ENCODE peak calls at places on chromosomes 16 and 17, in five cellular contexts. F, V, C, B and E are unnamed samples.

GRCh38 chr17:39608601-39609000 is 881 bp upstream of the NEUROD2 start:
- DNase-seq in B (no peak), V (no peak), F (no peak), C (no peak), E (no peak)

GRCh38 chr17:38742431-38743308 is 5.5 kb downstream of the PCGF2 start:
- DNase-seq in B (no peak), F (no peak), C (peak; percentile 96), V (no peak), E (peak; percentile 71)

GRCh38 chr17:1035546-1036170 is 38.7 kb downstream of the TIMM22 start:
- DNase-seq in C (no peak), B (no peak), F (no peak), V (no peak), E (no peak)

GRCh38 chr16:51624083-51624775 is 473.2 kb upstream of the SALL1 start:
- DNase-seq in V (no peak), C (no peak), B (no peak), F (no peak), E (no peak)

GRCh38 chr17:15323147-15323546 is 18.2 kb downstream of the TEKT3 start:
- DNase-seq in C (no peak), F (peak; percentile 33), B (no peak), V (no peak), E (no peak)

GRCh38 chr16:46632778-46633733 is 11.9 kb upstream of the SHCBP1 start:
- DNase-seq in F (no peak), V (peak; percentile 50), B (no peak), C (no peak), E (no peak)

GRCh38 chr17:67639555-67639954 is 78.2 kb upstream of the NOL11 start:
- DNase-seq in F (no peak), V (no peak), B (no peak), C (no peak), E (peak; percentile 14)

GRCh38 chr17:4706121-4706520 is 2.2 kb upstream of the PELP1 start:
- DNase-seq in B (no peak), C (peak; percentile 28), F (no peak), V (no peak), E (no peak)

GRCh38 chr17:45828171-45829133 is 16.2 kb upstream of the SPPL2C start:
- DNase-seq in F (no peak), B (no peak), V (no peak), C (no peak), E (peak; percentile 50)

GRCh38 chr16:46889942-46890300 is 5.8 kb downstream of the GPT2 start:
- DNase-seq in C (no peak), B (no peak), V (no peak), F (no peak), E (no peak)

GRCh38 chr16:86466695-86467406 is 43.5 kb upstream of the FOXF1 start:
- DNase-seq in C (no peak), F (no peak), V (no peak), B (no peak), E (peak; percentile 87)

GRCh38 chr16:83626676-83627075 is 181.1 kb upstream of the HSBP1 start:
- DNase-seq in B (no peak), C (no peak), F (no peak), V (no peak), E (no peak)

GRCh38 chr17:72774251-72774650 is 318.2 kb downstream of the SLC39A11 start:
- DNase-seq in C (no peak), V (no peak), B (no peak), F (no peak), E (no peak)

GRCh38 chr17:17877548-17878358 is 41.0 kb upstream of the SREBF1 start:
- DNase-seq in B (peak; percentile 79), F (peak; percentile 81), V (peak; percentile 88), C (peak; percentile 87), E (peak; percentile 86)

GRCh38 chr16:57485091-57485915 is 990 bp downstream of the DOK4 start:
- DNase-seq in C (no peak), B (peak; percentile 33), V (no peak), F (no peak), E (no peak)

GRCh38 chr17:42783062-42783777 is 2.8 kb downstream of the WNK4 start:
- DNase-seq in V (no peak), F (no peak), C (peak; percentile 61), B (no peak), E (peak; percentile 59)

GRCh38 chr16:19203374-19203966 is 35.4 kb downstream of the SYT17 start:
- DNase-seq in V (no peak), B (peak; percentile 76), C (no peak), F (no peak), E (no peak)

GRCh38 chr17:20721151-20721550 is 141.6 kb downstream of the CDRT15L2 start:
- DNase-seq in F (no peak), V (no peak), C (no peak), B (no peak), E (peak; percentile 86)

GRCh38 chr17:79073706-79074088 is 927 bp upstream of the ENGASE start:
- DNase-seq in C (no peak), V (no peak), F (no peak), B (peak; percentile 19), E (no peak)

GRCh38 chr17:63947711-63948330 is 15.7 kb upstream of the CD79B start:
- DNase-seq in V (no peak), C (no peak), F (no peak), B (no peak), E (no peak)

GRCh38 chr17:16171613-16172012 is 43.7 kb downstream of the NCOR1 start:
- DNase-seq in C (peak; percentile 25), F (no peak), V (no peak), B (peak; percentile 49), E (no peak)

GRCh38 chr17:82678265-82678891 is 20.1 kb downstream of the RAB40B start:
- DNase-seq in V (no peak), F (no peak), B (no peak), C (no peak), E (no peak)

GRCh38 chr17:14038206-14038605 is 31.1 kb upstream of the COX10 start:
- DNase-seq in C (peak; percentile 69), B (no peak), F (no peak), V (no peak), E (peak; percentile 71)

GRCh38 chr17:280216-280615 is 72.4 kb downstream of the RPH3AL start:
- DNase-seq in C (no peak), V (no peak), B (no peak), F (no peak), E (no peak)

GRCh38 chr17:57553525-57553924 is 191.6 kb downstream of the CCDC182 start:
- DNase-seq in V (no peak), F (no peak), B (no peak), C (no peak), E (peak; percentile 91)

GRCh38 chr16:26598061-26598460 is 468.7 kb upstream of the C16orf82 start:
- DNase-seq in F (no peak), B (no peak), V (no peak), C (peak; percentile 25), E (no peak)

GRCh38 chr17:57645950-57646686 is 99.0 kb downstream of the CCDC182 start:
- DNase-seq in B (no peak), C (no peak), F (no peak), V (no peak), E (no peak)

GRCh38 chr16:9049241-9049640 is 42.2 kb upstream of the HAPSTR1 start:
- DNase-seq in F (no peak), C (peak; percentile 82), V (no peak), B (no peak), E (peak; percentile 92)

GRCh38 chr16:85057212-85057889 is 29.8 kb downstream of the KIAA0513 start:
- DNase-seq in C (no peak), B (no peak), F (no peak), V (peak; percentile 52), E (no peak)

GRCh38 chr16:52837251-52837650 is 215.4 kb downstream of the CHD9NB start:
- DNase-seq in B (no peak), V (no peak), C (no peak), F (no peak), E (peak; percentile 6)

GRCh38 chr16:58121132-58121531 is 8.0 kb downstream of the CFAP20 start:
- DNase-seq in B (no peak), F (no peak), C (no peak), V (no peak), E (no peak)

GRCh38 chr17:58488428-58488890 is 251 bp upstream of the HSF5 start:
- DNase-seq in B (no peak), V (no peak), C (no peak), F (no peak), E (no peak)

GRCh38 chr16:87601322-87602004 is 845 bp upstream of the JPH3 start:
- DNase-seq in B (no peak), F (no peak), C (no peak), V (peak; percentile 38), E (no peak)
- H3K4me3 ChIP-seq in B (no peak overlapping the region), F (no peak overlapping the region), C (no peak overlapping the region), V (peak overlapping the region; percentile 76), E (no peak overlapping the region)

GRCh38 chr17:80755650-80756405 is 211.2 kb downstream of the RPTOR start:
- DNase-seq in C (no peak), B (peak; percentile 10), V (no peak), F (no peak), E (no peak)
- TF ChIP-seq CTCF in C (peak; percentile 55), B (no peak), V (peak; percentile 16), F (no peak), E (peak; percentile 38)

GRCh38 chr17:59547131-59547915 is 18.1 kb upstream of the DHX40 start:
- DNase-seq in C (no peak), B (no peak), V (no peak), F (no peak), E (peak; percentile 81)
- H3K4me3 ChIP-seq in C (no peak overlapping the region), B (no peak overlapping the region), V (no peak overlapping the region), F (no peak overlapping the region), E (no peak overlapping the region)

GRCh38 chr17:36661688-36662087 is 60.3 kb downstream of the MRM1 start:
- DNase-seq in B (no peak), C (no peak), F (no peak), V (no peak), E (no peak)

GRCh38 chr17:36653374-36653773 is 52.0 kb downstream of the MRM1 start:
- DNase-seq in B (no peak), C (no peak), F (no peak), V (no peak), E (no peak)

GRCh38 chr17:36657390-36657762 is 56.0 kb downstream of the MRM1 start:
- DNase-seq in B (no peak), F (no peak), V (no peak), C (no peak), E (no peak)

GRCh38 chr17:36661047-36661666 is 59.8 kb downstream of the MRM1 start:
- DNase-seq in F (no peak), B (no peak), C (no peak), V (no peak), E (no peak)

DNA sequence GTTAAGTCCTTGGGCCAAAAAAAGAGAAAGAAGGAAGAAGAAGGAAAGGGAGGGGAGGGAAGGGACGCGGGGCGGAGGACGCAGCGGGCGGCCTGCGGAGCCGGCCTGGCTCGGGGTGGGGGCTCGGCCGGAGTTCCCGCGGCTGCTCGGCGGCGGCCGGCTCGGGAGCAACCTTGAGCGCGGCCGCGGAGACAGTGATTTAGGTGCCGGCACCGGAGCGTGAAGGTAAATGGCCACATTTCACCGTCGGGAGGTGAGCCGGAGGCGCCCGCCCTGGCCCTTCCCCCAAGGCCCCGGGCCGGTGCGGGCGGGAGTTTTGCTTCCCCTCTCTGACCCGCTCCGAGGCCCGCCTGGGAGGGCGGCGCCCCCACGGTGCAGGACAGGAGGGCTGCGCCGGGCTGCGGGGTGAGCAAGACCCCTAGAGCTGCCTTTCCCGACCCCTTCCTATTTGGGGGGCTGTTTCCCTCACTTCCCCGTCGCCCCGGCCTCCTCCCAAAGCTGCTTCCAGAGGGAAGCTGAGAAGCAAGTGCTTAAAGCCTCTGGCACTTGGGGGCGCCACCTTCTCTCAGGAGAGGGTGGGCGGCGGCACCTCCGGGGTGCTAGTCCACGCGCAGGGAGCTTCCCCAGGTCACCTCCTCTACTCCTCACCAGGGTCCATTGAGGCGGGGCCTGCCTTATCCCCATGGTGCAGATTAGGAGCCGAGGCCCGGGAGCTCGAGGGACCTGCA is 56.5 kb downstream of the MRM1 start:
- DNase-seq in V (peak; percentile 50), C (no peak), B (no peak), F (no peak), E (peak; percentile 8)
- TF ChIP-seq CTCF in V (peak; percentile 53), C (peak; percentile 57), B (no peak), F (peak; percentile 28), E (peak; percentile 28)